ENCODE peak calls at places on chromosomes 2 and 18, in four cellular contexts. T is H1, A is HCT116, P is MM.1S. I is an unnamed sample.

GRCh38 chr18:23958036-23958435 is 56.5 kb upstream of the TTC39C start:
- DNase-seq in T (no peak), A (no peak), P (no peak), I (no peak)

GRCh38 chr2:159961005-159961404 is 101.4 kb downstream of the PLA2R1 start:
- DNase-seq in T (no peak), A (peak), P (no peak), I (no peak)

GRCh38 chr2:233758168-233758567 is 1.9 kb upstream of the UGT1A1 start:
- DNase-seq in T (no peak), A (no peak), P (no peak), I (no peak)

GRCh38 chr2:227106845-227107759 is 56.9 kb downstream of the COL4A4 start:
- DNase-seq in T (peak), A (peak), P (peak), I (no peak)

GRCh38 chr2:3377279-3377611 is 373 bp downstream of the EIPR1 start:
- DNase-seq in T (no peak), A (peak), P (peak), I (no peak)

GRCh38 chr2:228841877-228842276 is 429.2 kb downstream of the PID1 start:
- DNase-seq in T (no peak), A (no peak), P (no peak), I (no peak)

GRCh38 chr2:43081131-43081745 is 145.2 kb downstream of the ZFP36L2 start:
- DNase-seq in T (no peak), A (no peak), P (no peak), I (no peak)

GRCh38 chr2:85409719-85410583 is at the start of gene CAPG:
- DNase-seq in T (peak), A (no peak), P (peak), I (no peak)

GRCh38 chr2:11681722-11682589 is 12.0 kb upstream of the NTSR2 start:
- DNase-seq in T (peak), A (peak), P (peak), I (peak)

GRCh38 chr2:181072486-181072885 is 92.1 kb downstream of the UBE2E3 start:
- DNase-seq in T (no peak), A (no peak), P (no peak), I (no peak)

GRCh38 chr2:42879913-42880737 is 87.7 kb upstream of the HAAO start:
- DNase-seq in T (no peak), A (no peak), P (no peak), I (no peak)

GRCh38 chr2:55894720-55895119 is 28.9 kb downstream of the EFEMP1 start:
- DNase-seq in T (no peak), A (no peak), P (no peak), I (no peak)
- TF ChIP-seq CTCF in T (no peak), A (no peak), P (no peak), I (no peak)

GRCh38 chr2:231185050-231185725 is 13.2 kb upstream of the ARMC9 start:
- DNase-seq in T (no peak), A (no peak), P (no peak), I (no peak)

GRCh38 chr2:231184319-231184718 is 14.1 kb upstream of the ARMC9 start:
- DNase-seq in T (no peak), A (no peak), P (no peak), I (no peak)

GRCh38 chr2:231183851-231184250 is 14.6 kb upstream of the ARMC9 start:
- DNase-seq in T (no peak), A (no peak), P (no peak), I (no peak)

GRCh38 chr2:231182500-231182899 is 15.9 kb upstream of the ARMC9 start:
- DNase-seq in T (no peak), A (no peak), P (no peak), I (no peak)

DNA sequence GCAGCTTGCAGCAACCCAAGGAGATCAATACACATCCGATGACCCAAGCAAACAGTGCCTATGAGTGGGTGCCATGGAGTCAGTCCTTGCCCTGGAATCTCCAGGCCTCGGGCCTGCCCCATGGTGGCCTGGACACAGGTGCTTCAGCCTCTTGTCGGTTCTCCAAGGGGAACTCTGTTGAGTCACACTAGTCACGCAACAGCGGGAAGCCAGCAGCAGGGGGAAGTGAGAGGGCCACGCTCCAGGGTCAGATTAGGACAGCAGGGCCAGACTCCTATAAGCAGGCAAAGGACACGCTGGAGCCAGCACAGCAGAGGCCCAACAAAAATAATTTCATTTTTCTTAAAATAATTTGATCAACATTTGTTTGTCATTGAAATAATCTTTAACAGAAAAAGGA is 16.6 kb upstream of the ARMC9 start:
- DNase-seq in T (no peak), A (no peak), P (no peak), I (no peak)
- TF ChIP-seq CTCF in T (no peak), A (no peak), P (no peak), I (no peak)

GRCh38 chr2:193861557-193861956 is 1666.8 kb upstream of the TMEFF2 start:
- DNase-seq in T (no peak), A (no peak), P (no peak), I (no peak)
- TF ChIP-seq CTCF in T (no peak), A (peak), P (no peak), I (no peak)

DNA sequence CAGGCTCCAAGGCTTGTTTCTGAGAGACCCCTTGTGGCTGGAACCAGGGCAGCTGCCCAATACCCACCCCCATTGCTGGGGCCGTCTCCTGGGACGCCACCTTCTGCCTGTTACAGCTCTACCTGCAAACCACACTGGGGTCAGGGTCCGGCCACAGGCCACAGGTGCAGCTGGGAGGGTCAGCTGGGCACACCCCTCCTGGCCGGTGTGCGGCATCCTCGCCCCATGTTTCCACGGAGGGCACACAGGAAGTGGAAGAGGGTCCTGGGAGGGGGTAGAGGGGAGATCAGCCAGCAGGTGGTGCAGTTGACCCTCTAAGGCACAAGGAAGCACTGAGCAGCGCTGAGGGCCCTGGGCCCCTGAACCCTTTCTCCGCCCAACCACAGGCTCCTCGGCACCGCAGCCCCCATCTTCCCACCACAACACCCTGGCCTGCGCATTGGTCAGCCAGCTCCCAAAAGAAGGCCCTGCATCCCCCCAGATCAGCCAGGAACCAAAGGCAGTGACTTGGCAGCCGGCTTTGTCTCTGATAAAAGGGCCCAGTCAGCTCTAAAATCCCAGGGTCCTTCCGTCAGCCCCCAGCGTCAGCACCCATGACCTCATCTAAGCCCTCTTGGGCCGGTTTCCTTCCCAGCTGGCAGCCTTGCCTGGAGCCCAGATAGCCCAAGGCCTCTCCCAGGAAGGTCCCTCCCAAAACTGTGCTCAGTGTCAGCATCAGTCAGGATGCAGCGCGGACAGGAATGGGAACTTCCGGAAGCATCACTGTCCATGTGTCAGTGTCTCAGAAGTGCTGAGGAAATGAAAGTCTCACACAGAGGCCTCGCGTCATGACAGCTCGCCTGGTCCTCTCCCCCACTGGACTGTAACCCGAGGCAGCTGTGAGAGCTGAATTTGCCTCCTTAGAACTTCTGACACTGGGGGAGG is 1.7 kb downstream of the ERFE start:
- DNase-seq in T (peak), A (no peak), P (no peak), I (peak)
- TF ChIP-seq CTCF in T (no peak), A (no peak), P (no peak), I (peak)

GRCh38 chr2:201116959-201117734 is 1.2 kb downstream of the CFLAR start:
- DNase-seq in T (no peak), A (peak), P (peak), I (no peak)
- TF ChIP-seq CTCF in T (no peak), A (peak), P (peak), I (no peak)

GRCh38 chr18:10681581-10682367 is 155.9 kb downstream of the NAPG start:
- DNase-seq in T (no peak), A (no peak), P (no peak), I (no peak)

GRCh38 chr18:10685484-10685883 is 159.7 kb downstream of the NAPG start:
- DNase-seq in T (no peak), A (no peak), P (no peak), I (no peak)

GRCh38 chr18:10687161-10687925 is 161.5 kb downstream of the NAPG start:
- DNase-seq in T (no peak), A (no peak), P (no peak), I (no peak)

GRCh38 chr18:10682368-10682714 is 156.5 kb downstream of the NAPG start:
- DNase-seq in T (no peak), A (no peak), P (no peak), I (no peak)
- TF ChIP-seq CTCF in T (peak), A (peak), P (peak), I (no peak)

GRCh38 chr2:171447675-171448074 is 13.6 kb downstream of the DCAF17 start:
- DNase-seq in T (no peak), A (no peak), P (no peak), I (no peak)
- TF ChIP-seq CTCF in T (no peak), A (peak), P (no peak), I (no peak)

GRCh38 chr18:61955644-61956043 is 62.8 kb upstream of the RNF152 start:
- DNase-seq in T (no peak), A (no peak), P (peak), I (no peak)

GRCh38 chr18:61953641-61954040 is 60.8 kb upstream of the RNF152 start:
- DNase-seq in T (no peak), A (no peak), P (no peak), I (no peak)

GRCh38 chr18:61954347-61954746 is 61.5 kb upstream of the RNF152 start:
- DNase-seq in T (no peak), A (no peak), P (no peak), I (no peak)

GRCh38 chr18:61953161-61953560 is 60.4 kb upstream of the RNF152 start:
- DNase-seq in T (no peak), A (no peak), P (no peak), I (no peak)

DNA sequence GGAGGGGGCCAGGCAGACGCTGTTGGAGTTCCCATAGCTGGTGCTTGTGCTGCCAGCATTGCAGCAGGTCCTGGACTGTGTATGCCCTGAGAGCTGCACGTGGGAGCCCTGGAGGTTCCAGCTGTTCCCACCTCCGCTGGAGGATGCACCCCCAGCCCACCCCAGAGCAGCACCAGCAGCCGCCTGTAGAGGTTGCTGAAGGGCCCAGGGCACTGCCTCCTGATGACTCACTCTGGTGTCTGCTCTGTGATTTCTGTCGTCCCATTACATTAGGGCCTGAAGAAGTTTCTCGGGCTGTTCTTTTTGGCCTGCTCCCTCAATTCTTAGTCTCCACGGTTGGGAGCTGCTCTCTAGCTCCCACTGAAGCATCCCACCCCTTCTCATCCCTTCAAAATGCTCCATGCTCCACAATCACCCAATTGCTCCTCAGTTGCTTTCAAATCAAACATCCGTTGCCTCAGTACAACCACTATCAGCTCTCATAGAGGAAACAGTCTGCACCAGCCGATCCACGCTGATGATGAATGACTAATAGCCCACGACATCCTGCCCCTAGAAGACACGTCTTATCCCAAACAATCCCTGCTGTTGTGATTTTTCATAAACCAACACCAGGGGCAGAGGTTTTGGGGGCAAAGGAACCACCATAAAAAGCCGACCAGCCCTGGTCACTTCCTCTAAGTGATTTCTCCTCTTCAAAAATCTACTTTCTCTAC is 65.2 kb upstream of the RNF152 start:
- DNase-seq in T (no peak), A (no peak), P (no peak), I (no peak)
- TF ChIP-seq CTCF in T (peak), A (peak), P (no peak), I (no peak)

GRCh38 chr18:36830141-36830495 is 1.2 kb downstream of the KIAA1328 start:
- DNase-seq in T (no peak), A (no peak), P (no peak), I (no peak)

GRCh38 chr18:36828157-36828629 is 609 bp downstream of the TPGS2 start:
- DNase-seq in T (no peak), A (peak), P (peak), I (no peak)

GRCh38 chr18:36829362-36830140 is 624 bp downstream of the KIAA1328 start:
- DNase-seq in T (no peak), A (no peak), P (no peak), I (no peak)

GRCh38 chr18:36831139-36831538 is 2.2 kb downstream of the KIAA1328 start:
- DNase-seq in T (no peak), A (no peak), P (no peak), I (no peak)

DNA sequence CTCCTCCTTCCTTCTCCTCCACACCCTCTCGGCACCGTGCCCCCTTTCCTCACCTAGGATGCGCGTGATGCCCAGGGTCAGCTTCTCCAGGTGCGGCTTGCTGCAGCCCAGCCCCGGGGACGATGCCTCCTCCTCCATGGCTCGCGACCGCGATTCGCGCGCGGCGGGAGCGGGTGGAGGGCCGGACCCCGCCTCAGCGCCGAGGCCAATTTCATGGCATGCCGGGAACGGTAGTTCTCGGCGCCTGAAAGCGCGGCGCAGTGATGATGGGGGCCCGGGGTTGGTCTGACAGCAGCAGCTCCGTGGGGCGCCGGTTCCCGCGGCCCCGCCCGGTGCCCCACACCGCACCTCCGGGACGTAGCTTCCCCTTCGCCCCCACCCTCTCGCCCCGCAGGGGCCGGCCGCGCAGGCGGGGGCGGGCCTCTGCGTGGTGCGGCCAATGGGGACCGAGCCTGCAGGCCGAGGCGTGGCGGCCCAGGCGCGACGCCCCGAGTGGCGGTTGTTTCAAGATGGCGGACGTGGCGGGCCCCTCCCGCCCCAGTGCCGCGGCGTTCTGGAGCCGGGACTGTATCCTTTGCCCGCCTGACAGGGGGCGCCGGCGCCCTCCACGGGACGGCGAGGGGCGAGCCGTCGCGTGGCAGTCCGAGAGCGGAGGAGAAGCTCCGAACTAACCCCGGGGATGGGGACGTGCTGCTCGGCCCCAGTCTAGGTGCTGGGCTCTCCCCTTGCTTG is at the start of the genes KIAA1328 and TPGS2:
- DNase-seq in T (peak), A (peak), P (peak), I (peak)
- TF ChIP-seq CTCF in T (peak), A (peak), P (peak), I (peak)

I was measured in D721Med.